ENCODE peak calls at places on chromosomes 12 and 14, in eight cellular contexts. Z is transverse colon, O is endothelial cell of umbilical vein, H is tibial artery, N is ovary, I is left ventricle myocardium inferior, D is mammary epithelial cell, E is right atrium auricular region. G is an unnamed sample.

GRCh38 chr14:54428527-54428926 is 12.6 kb downstream of the CNIH1 start:
- DNase-seq in Z (no peak), O (no peak), H (no peak), N (no peak), I (no peak), D (no peak), E (no peak), G (no peak)

GRCh38 chr12:125068391-125068790 is 3.2 kb downstream of the AACS start:
- DNase-seq in Z (no peak), O (no peak), H (no peak), N (no peak), I (no peak), D (no peak), E (no peak), G (no peak)

GRCh38 chr12:11653215-11653753 is 3.8 kb downstream of the ETV6 start:
- DNase-seq in Z (peak; percentile 17), O (peak; percentile 39), H (no peak), N (no peak), I (no peak), D (peak; percentile 23), E (no peak), G (no peak)

GRCh38 chr14:104718147-104718546 is 5.9 kb upstream of the ADSS1 start:
- DNase-seq in Z (no peak), O (no peak), H (no peak), N (no peak), I (no peak), D (no peak), E (no peak), G (no peak)

GRCh38 chr12:68536885-68537284 is 73.8 kb upstream of the RAP1B start:
- DNase-seq in Z (no peak), O (peak; percentile 67), H (no peak), N (no peak), I (no peak), D (no peak), E (no peak), G (no peak)

GRCh38 chr12:30425445-30425844 is 270.2 kb downstream of the IPO8 start:
- DNase-seq in Z (no peak), O (no peak), H (no peak), N (no peak), I (no peak), D (no peak), E (no peak), G (no peak)

GRCh38 chr14:68653754-68654153 is 139.1 kb downstream of the ZFP36L1 start:
- DNase-seq in Z (no peak), O (no peak), H (no peak), N (no peak), I (no peak), D (no peak), E (peak; percentile 50), G (no peak)

GRCh38 chr14:92717571-92718042 is 30.8 kb downstream of the LGMN start:
- DNase-seq in Z (no peak), O (no peak), H (no peak), N (no peak), I (no peak), D (peak; percentile 39), E (no peak), G (no peak)

GRCh38 chr14:38197761-38198345 is 9.9 kb upstream of the SSTR1 start:
- DNase-seq in Z (no peak), O (no peak), H (no peak), N (no peak), I (no peak), D (no peak), E (no peak), G (no peak)

GRCh38 chr12:98420403-98420800 is 95.0 kb upstream of the TMPO start:
- DNase-seq in Z (no peak), O (no peak), H (no peak), N (peak; percentile 37), I (no peak), D (no peak), E (no peak), G (no peak)

GRCh38 chr12:106774808-106775524 is 484 bp downstream of the RIC8B start:
- DNase-seq in Z (no peak), O (peak; percentile 16), H (no peak), N (no peak), I (peak; percentile 15), D (no peak), E (no peak), G (no peak)

GRCh38 chr12:86193931-86194330 is 62.3 kb downstream of the MGAT4C start:
- DNase-seq in Z (no peak), O (peak; percentile 59), H (no peak), N (no peak), I (no peak), D (peak; percentile 23), E (no peak), G (no peak)

GRCh38 chr14:60756847-60757246 is 22.3 kb downstream of the MNAT1 start:
- DNase-seq in Z (no peak), O (peak; percentile 21), H (no peak), N (no peak), I (no peak), D (no peak), E (no peak), G (no peak)

GRCh38 chr14:100764716-100765115 is 38.0 kb downstream of the DLK1 start:
- DNase-seq in Z (no peak), O (no peak), H (no peak), N (no peak), I (no peak), D (no peak), E (no peak), G (no peak)

DNA sequence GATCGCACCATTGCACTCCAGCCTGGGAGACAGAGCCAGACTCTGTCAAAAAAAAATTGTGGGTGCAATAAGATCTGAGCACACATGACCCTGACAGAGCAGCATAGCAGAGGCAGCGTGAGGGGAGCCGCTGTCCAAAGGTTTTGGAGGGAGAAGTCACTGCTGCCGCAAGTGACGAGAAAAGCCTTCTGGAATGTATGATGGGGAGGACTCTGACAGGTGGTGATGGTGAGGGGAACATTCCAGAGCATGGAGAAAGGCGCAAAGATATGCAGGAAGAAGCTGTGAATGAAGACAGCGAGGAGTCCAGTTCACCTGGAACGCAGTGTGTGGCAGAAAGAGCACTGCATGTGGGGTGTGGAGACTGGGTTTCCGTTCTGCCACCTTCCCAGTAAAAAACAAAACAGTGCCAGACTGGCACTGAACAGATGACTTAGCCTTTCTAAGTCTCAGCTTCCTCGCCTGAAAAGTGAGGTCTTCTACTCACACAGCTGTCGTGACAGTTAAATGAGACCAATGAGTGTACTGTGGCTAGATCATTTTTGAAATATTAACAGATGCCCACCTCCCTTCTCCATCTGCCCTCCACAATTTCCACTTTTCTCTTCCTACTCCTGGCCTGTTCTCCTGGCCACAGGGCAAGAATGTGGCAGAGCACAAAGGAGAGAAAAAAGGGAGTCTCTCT is 53.4 kb upstream of the PTHLH start:
- DNase-seq in Z (no peak), O (no peak), H (no peak), N (no peak), I (no peak), D (no peak), E (no peak), G (no peak)
- H3K4me3 ChIP-seq in Z (no peak overlapping the region), O (no peak overlapping the region), H (no peak overlapping the region), N (no peak overlapping the region), I (no peak overlapping the region), D (no peak overlapping the region), E (no peak overlapping the region), G (no peak overlapping the region)

GRCh38 chr12:131049002-131049401 is 95.3 kb downstream of the ADGRD1 start:
- DNase-seq in Z (no peak), O (no peak), H (no peak), N (no peak), I (no peak), D (no peak), E (no peak), G (no peak)

GRCh38 chr12:131046813-131047788 is 93.4 kb downstream of the ADGRD1 start:
- DNase-seq in Z (no peak), O (no peak), H (no peak), N (no peak), I (peak; percentile 62), D (no peak), E (peak; percentile 73), G (no peak)

GRCh38 chr12:131047789-131048610 is 94.3 kb downstream of the ADGRD1 start:
- DNase-seq in Z (no peak), O (no peak), H (no peak), N (no peak), I (peak; percentile 58), D (no peak), E (no peak), G (peak; percentile 21)

GRCh38 chr12:131049569-131050339 is 96.0 kb downstream of the ADGRD1 start:
- DNase-seq in Z (no peak), O (no peak), H (no peak), N (no peak), I (no peak), D (no peak), E (no peak), G (no peak)

GRCh38 chr12:131048611-131048990 is 94.9 kb downstream of the ADGRD1 start:
- DNase-seq in Z (no peak), O (no peak), H (no peak), N (no peak), I (no peak), D (no peak), E (no peak), G (no peak)
- H3K4me1 ChIP-seq in Z (no peaks in the 10 kb centered on the region), O (no peaks in the 10 kb centered on the region), H (no peaks in the 10 kb centered on the region), N (no peaks in the 10 kb centered on the region), I (peaks cover 40% of the 10 kb centered on the region), D (no peaks in the 10 kb centered on the region), E (no peaks in the 10 kb centered on the region), G (no peaks in the 10 kb centered on the region)

DNA sequence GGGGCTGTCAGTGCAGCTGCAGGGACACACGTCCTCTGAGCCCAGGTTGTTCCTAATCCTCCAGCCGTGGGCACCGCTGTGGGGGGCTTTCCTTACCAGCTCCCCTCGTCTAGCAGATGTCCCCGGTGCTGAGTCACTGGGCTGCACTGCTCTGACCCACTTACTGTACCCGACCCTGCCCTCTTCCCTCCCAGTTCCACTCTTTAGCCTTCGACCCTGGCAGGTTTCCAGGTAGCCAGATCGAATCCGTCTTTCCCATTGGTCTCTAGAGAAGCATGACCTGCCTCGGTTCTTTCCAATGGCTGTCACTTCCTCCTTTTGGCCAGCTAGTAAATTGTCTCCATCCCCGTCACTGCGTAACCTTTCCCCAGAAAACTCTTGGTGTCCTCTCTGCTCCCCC is 48.4 kb downstream of the ELK3 start:
- DNase-seq in Z (no peak), O (no peak), H (no peak), N (no peak), I (no peak), D (no peak), E (no peak), G (no peak)
- H3K27ac ChIP-seq in Z (peak overlapping the region; percentile 69), O (peak overlapping the region; percentile 52), H (peak overlapping the region; percentile 20), N (no peak overlapping the region), I (peak overlapping the region; percentile 86), D (no peak overlapping the region), E (peak overlapping the region; percentile 82), G (peak overlapping the region; percentile 51)

DNA sequence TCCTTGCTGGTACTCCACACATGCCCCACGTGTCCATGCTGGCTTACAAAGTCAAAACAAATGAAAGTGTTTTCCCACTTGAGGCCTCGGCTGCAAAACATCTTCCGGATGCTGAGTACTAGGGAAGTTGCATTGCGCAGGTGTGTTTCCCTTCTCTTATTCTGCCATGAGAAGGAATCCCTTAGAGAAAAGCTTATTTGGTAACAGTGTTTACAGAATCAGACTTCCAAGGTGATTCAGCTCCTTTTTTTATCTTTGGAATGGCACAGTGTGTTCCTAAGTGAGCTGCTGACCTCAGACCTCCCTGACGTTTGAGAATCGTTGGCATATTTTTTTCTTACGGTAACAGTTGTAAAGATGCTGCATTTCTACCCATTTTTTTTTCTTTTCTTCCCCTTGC is 211.3 kb downstream of the ESR2 start:
- DNase-seq in Z (no peak), O (no peak), H (peak; percentile 30), N (peak; percentile 49), I (no peak), D (no peak), E (no peak), G (no peak)
- H3K4me3 ChIP-seq in Z (no peak overlapping the region), O (no peak overlapping the region), H (no peak overlapping the region), N (no peak overlapping the region), I (no peak overlapping the region), D (no peak overlapping the region), E (no peak overlapping the region), G (no peak overlapping the region)

G was measured in thyroid gland.